ENCODE peak calls at places on chromosomes 4 and X, in seven cellular contexts. One of them, this sample, is unnamed.

GRCh38 chr4:152162331-152162697 is 373.6 kb downstream of the FBXW7 start:
- DNase-seq in NCI-H1930: no peak
- DNase-seq in fibroblast of the conjunctiva: no peak
- DNase-seq in posterior cingulate gyrus: no peak
- DNase-seq in NCI-H774: no peak
- DNase-seq in caudate nucleus: no peak
- DNase-seq in NCI-H2029: no peak
- DNase-seq in this sample: no peak

GRCh38 chr4:53563824-53564223 is 27.5 kb downstream of the LNX1 start:
- DNase-seq in NCI-H1930: no peak
- DNase-seq in fibroblast of the conjunctiva: no peak
- DNase-seq in posterior cingulate gyrus: peak
- DNase-seq in NCI-H774: no peak
- DNase-seq in caudate nucleus: peak
- DNase-seq in NCI-H2029: no peak
- DNase-seq in this sample: peak

GRCh38 chrX:150648296-150648940 is 44.8 kb upstream of the MTMR1 start:
- DNase-seq in NCI-H1930: no peak
- DNase-seq in fibroblast of the conjunctiva: no peak
- DNase-seq in posterior cingulate gyrus: no peak
- DNase-seq in NCI-H774: no peak
- DNase-seq in caudate nucleus: no peak
- DNase-seq in NCI-H2029: no peak
- DNase-seq in this sample: no peak

GRCh38 chr4:53012738-53013137 is 150.6 kb downstream of the RASL11B start:
- DNase-seq in NCI-H1930: no peak
- DNase-seq in fibroblast of the conjunctiva: peak
- DNase-seq in posterior cingulate gyrus: no peak
- DNase-seq in NCI-H774: no peak
- DNase-seq in caudate nucleus: no peak
- DNase-seq in NCI-H2029: no peak
- DNase-seq in this sample: no peak

GRCh38 chrX:64291106-64291505 is 60.7 kb upstream of the ASB12 start:
- DNase-seq in NCI-H1930: no peak
- DNase-seq in fibroblast of the conjunctiva: no peak
- DNase-seq in posterior cingulate gyrus: no peak
- DNase-seq in NCI-H774: no peak
- DNase-seq in caudate nucleus: no peak
- DNase-seq in NCI-H2029: no peak
- DNase-seq in this sample: no peak

GRCh38 chrX:136049608-136050007 is 64.4 kb downstream of the SLC9A6 start:
- DNase-seq in NCI-H1930: no peak
- DNase-seq in fibroblast of the conjunctiva: no peak
- DNase-seq in posterior cingulate gyrus: no peak
- DNase-seq in NCI-H774: no peak
- DNase-seq in caudate nucleus: no peak
- DNase-seq in NCI-H2029: no peak
- DNase-seq in this sample: no peak

GRCh38 chr4:1712216-1713002 is at the start of gene SLBP:
- DNase-seq in NCI-H1930: peak
- DNase-seq in fibroblast of the conjunctiva: peak
- DNase-seq in posterior cingulate gyrus: peak
- DNase-seq in NCI-H774: peak
- DNase-seq in caudate nucleus: peak
- DNase-seq in NCI-H2029: peak
- DNase-seq in this sample: peak

GRCh38 chr4:125732682-125733081 is 417.9 kb downstream of the FAT4 start:
- DNase-seq in NCI-H1930: no peak
- DNase-seq in fibroblast of the conjunctiva: no peak
- DNase-seq in posterior cingulate gyrus: no peak
- DNase-seq in NCI-H774: no peak
- DNase-seq in caudate nucleus: no peak
- DNase-seq in NCI-H2029: no peak
- DNase-seq in this sample: no peak

GRCh38 chr4:186813377-186814068 is 89.9 kb upstream of the FAT1 start:
- DNase-seq in NCI-H1930: no peak
- DNase-seq in fibroblast of the conjunctiva: no peak
- DNase-seq in posterior cingulate gyrus: no peak
- DNase-seq in NCI-H774: no peak
- DNase-seq in caudate nucleus: no peak
- DNase-seq in NCI-H2029: no peak
- DNase-seq in this sample: no peak

GRCh38 chr4:152516156-152516555 is 19.7 kb downstream of the FBXW7 start:
- DNase-seq in NCI-H1930: no peak
- DNase-seq in fibroblast of the conjunctiva: no peak
- DNase-seq in posterior cingulate gyrus: no peak
- DNase-seq in NCI-H774: no peak
- DNase-seq in caudate nucleus: no peak
- DNase-seq in NCI-H2029: no peak
- DNase-seq in this sample: peak

GRCh38 chr4:144645621-144646522 is at the start of gene HHIP:
- DNase-seq in NCI-H1930: no peak
- DNase-seq in fibroblast of the conjunctiva: peak
- DNase-seq in posterior cingulate gyrus: peak
- DNase-seq in NCI-H774: no peak
- DNase-seq in caudate nucleus: peak
- DNase-seq in NCI-H2029: peak
- DNase-seq in this sample: peak

GRCh38 chrX:77275392-77275791 is 171.8 kb upstream of the FGF16 start:
- DNase-seq in NCI-H1930: no peak
- DNase-seq in fibroblast of the conjunctiva: no peak
- DNase-seq in posterior cingulate gyrus: no peak
- DNase-seq in NCI-H774: no peak
- DNase-seq in caudate nucleus: no peak
- DNase-seq in NCI-H2029: no peak
- DNase-seq in this sample: no peak

GRCh38 chr4:80202784-80203553 is 5.7 kb downstream of the PRDM8 start:
- DNase-seq in NCI-H1930: no peak
- DNase-seq in fibroblast of the conjunctiva: no peak
- DNase-seq in posterior cingulate gyrus: peak
- DNase-seq in NCI-H774: peak
- DNase-seq in caudate nucleus: no peak
- DNase-seq in NCI-H2029: peak
- DNase-seq in this sample: no peak

GRCh38 chr4:8427761-8428287 is 12.7 kb downstream of the ACOX3 start:
- DNase-seq in NCI-H1930: peak
- DNase-seq in fibroblast of the conjunctiva: no peak
- DNase-seq in posterior cingulate gyrus: peak
- DNase-seq in NCI-H774: no peak
- DNase-seq in caudate nucleus: no peak
- DNase-seq in NCI-H2029: peak
- DNase-seq in this sample: peak